ENCODE peak calls at places on chromosomes 12 and 14, in six cellular contexts. J is DND-41, U is neural progenitor cell, V is mammary epithelial cell, F is mesendoderm, Y is mesenchymal stem cell. N is an unnamed sample.

GRCh38 chr12:131351319-131352028 is 359.4 kb upstream of the SFSWAP start:
- DNase-seq in J (no peak), U (no peak), V (no peak), F (peak), Y (no peak), N (no peak)

GRCh38 chr12:100365411-100365810 is 8.5 kb downstream of the SLC17A8 start:
- DNase-seq in J (no peak), U (no peak), V (no peak), F (no peak), Y (no peak), N (no peak)

GRCh38 chr12:108312885-108313203 is 26.3 kb downstream of the CMKLR1 start:
- DNase-seq in J (no peak), U (no peak), V (no peak), F (no peak), Y (no peak), N (no peak)

GRCh38 chr14:25050494-25051170 is 685 bp upstream of the STXBP6 start:
- DNase-seq in J (no peak), U (peak), V (peak), F (peak), Y (peak), N (no peak)

GRCh38 chr12:117850048-117850447 is 118.7 kb downstream of the KSR2 start:
- DNase-seq in J (no peak), U (peak), V (peak), F (peak), Y (peak), N (no peak)

GRCh38 chr12:78680596-78680995 is 184.0 kb upstream of the SYT1 start:
- DNase-seq in J (no peak), U (peak), V (no peak), F (peak), Y (no peak), N (no peak)

GRCh38 chr14:36477266-36477665 is 42.8 kb downstream of the NKX2-1 start:
- DNase-seq in J (peak), U (no peak), V (peak), F (peak), Y (no peak), N (no peak)

GRCh38 chr14:71701990-71702389 is 230.2 kb upstream of the RGS6 start:
- DNase-seq in J (no peak), U (no peak), V (peak), F (no peak), Y (peak), N (peak)

GRCh38 chr14:20681348-20682126 is 2.8 kb upstream of the RNASE4 start:
- DNase-seq in J (peak), U (peak), V (peak), F (peak), Y (peak), N (peak)

GRCh38 chr14:64569108-64570045 is 19.6 kb downstream of the PPP1R36 start:
- DNase-seq in J (no peak), U (peak), V (peak), F (peak), Y (peak), N (peak)

GRCh38 chr12:50924439-50925341 is 27.7 kb upstream of the HIGD1C start:
- DNase-seq in J (peak), U (peak), V (peak), F (peak), Y (peak), N (no peak)

DNA sequence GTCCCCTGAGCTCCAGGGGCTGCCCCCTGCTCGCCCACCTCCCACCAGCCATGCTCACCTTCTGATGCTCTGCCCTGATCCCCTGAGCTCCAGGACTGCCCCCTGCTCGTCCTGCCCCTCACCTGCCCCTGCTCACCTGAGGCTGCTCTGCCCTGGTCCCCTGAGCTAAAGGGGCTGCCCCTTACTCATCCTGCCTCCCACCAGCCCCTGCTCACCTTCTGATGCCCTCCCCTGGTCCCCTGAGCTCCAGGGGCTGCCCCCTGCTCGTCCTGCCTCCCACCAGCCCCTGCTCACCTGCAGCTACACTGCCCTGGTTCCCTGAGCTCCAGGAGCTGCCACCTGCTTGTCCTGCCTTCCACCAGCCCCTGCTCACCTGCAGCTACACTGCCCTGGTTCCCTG is 247.2 kb downstream of the TMEM121 start:
- DNase-seq in J (no peak), U (no peak), V (no peak), F (no peak), Y (no peak), N (no peak)
- H3K9ac ChIP-seq in J (no peak), U (no peak), V (no peak), F (no peak), Y (no peak), N (no peak)

GRCh38 chr12:124763594-124763979 is 100.1 kb downstream of the SCARB1 start:
- DNase-seq in J (peak), U (no peak), V (no peak), F (no peak), Y (no peak), N (no peak)

GRCh38 chr12:124765571-124766489 is 97.8 kb downstream of the SCARB1 start:
- DNase-seq in J (no peak), U (no peak), V (no peak), F (no peak), Y (peak), N (no peak)

GRCh38 chr12:124764870-124765570 is 98.6 kb downstream of the SCARB1 start:
- DNase-seq in J (no peak), U (no peak), V (peak), F (no peak), Y (peak), N (no peak)

GRCh38 chr12:124762791-124763593 is 100.7 kb downstream of the SCARB1 start:
- DNase-seq in J (no peak), U (no peak), V (peak), F (no peak), Y (no peak), N (no peak)

DNA sequence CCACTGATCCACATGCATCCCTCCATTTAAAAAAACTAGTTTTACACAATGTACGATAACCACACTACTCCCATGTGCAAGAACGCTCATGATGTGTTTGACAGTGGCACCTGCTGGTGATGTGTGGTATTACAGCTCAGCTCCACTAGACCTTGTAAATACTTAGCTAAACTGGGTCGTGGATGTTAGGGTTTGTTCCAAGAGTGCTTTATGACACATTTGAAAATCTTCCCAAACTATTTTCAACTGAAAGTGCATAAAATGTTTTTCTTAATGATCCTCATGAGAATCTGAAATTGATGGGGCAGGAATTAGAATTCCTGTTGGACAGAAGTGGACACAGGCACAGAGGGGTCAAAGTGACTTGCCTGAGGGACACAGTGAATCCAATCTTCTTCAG is 99.2 kb downstream of the SCARB1 start:
- DNase-seq in J (peak), U (no peak), V (peak), F (peak), Y (peak), N (no peak)
- H3K4me2 ChIP-seq in J (no peak), U (no peak), V (no peak), F (no peak), Y (no peak), N (no peak)

GRCh38 chr12:54017027-54017788 is 8.4 kb downstream of the HOXC8 start:
- DNase-seq in J (no peak), U (peak), V (peak), F (no peak), Y (peak), N (no peak)
- H3K9ac ChIP-seq in J (peak), U (no peak), V (peak), F (no peak), Y (peak), N (peak)

DNA sequence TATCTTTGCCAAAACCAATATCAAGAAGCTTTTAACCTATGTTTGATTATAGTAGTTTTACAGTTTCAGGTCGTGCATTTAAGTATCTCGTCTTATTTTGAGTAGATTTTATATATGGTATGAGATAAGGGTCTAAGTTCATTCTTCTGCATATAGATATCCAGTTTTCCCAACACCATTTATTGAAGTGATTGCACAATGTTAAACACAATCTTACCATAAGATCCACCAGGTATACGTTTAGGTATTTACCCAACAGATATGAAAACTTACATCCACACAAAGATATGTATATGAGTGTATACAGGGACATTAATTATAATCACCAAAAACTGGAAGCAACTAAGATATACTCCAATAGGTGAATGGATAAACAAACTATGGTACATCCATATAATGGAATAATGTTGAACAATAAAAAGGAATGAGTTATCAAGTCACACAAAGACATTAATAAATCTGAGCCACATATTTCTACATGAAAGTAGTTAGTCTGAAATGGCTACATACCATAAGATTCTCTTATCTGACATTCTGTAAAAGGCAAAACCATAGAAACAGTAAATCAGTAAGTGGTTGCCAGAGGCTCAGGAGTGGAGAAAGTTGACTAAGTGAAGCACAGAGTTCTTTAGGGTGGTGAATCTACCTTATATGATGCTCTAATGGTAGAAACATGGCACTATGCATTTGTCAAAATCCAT is 222.6 kb downstream of the NUAK1 start:
- DNase-seq in J (no peak), U (no peak), V (no peak), F (no peak), Y (no peak), N (no peak)
- H3K4me2 ChIP-seq in J (no peak), U (no peak), V (no peak), F (no peak), Y (no peak), N (no peak)

GRCh38 chr12:52832451-52832850 is 1.7 kb downstream of the KRT79 start:
- DNase-seq in J (no peak), U (no peak), V (no peak), F (no peak), Y (no peak), N (no peak)
- H3K9ac ChIP-seq in J (no peak), U (no peak), V (no peak), F (no peak), Y (no peak), N (no peak)

DNA sequence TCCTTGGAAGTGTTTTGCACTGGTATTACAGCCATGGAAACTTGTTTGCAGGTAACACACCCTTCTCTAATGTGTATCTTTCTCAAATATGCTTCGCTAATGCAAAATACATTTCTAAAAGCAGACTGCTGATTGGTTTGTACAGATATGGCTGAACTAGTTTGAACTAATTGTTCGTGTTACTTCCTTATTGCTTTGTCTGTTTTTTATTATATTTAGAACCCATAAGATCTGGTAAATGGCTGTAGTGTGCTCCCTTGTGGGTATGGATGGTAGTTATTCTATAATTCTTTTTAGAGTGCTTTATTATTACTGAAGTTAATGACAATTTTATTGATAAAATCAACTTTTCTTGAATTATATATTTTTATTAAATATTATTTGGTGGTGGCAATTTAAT is 53.0 kb downstream of the ATF7IP start:
- DNase-seq in J (no peak), U (no peak), V (peak), F (no peak), Y (peak), N (no peak)
- H3K4me2 ChIP-seq in J (no peak), U (peak), V (peak), F (no peak), Y (no peak), N (peak)

GRCh38 chr12:14417717-14418116 is 52.2 kb downstream of the ATF7IP start:
- DNase-seq in J (peak), U (peak), V (peak), F (peak), Y (peak), N (peak)
- H3K9ac ChIP-seq in J (no peak), U (no peak), V (no peak), F (no peak), Y (peak), N (no peak)

GRCh38 chr14:85535916-85536834 is 6.2 kb downstream of the FLRT2 start:
- DNase-seq in J (no peak), U (peak), V (peak), F (peak), Y (peak), N (no peak)
- H3K4me2 ChIP-seq in J (no peak), U (peak), V (peak), F (no peak), Y (peak), N (peak)

N was measured in keratinocyte.